ENCODE peak calls at places on chromosomes 2 and 18, in six cellular contexts. Q, G, T, H, A and M are unnamed samples.

GRCh38 chr18:57137847-57138246 is 9.0 kb upstream of the BOD1L2 start:
- DNase-seq in Q (no peak), G (no peak), T (no peak), H (no peak), A (no peak), M (no peak)

GRCh38 chr2:190407662-190408537 is at the start of gene MFSD6:
- DNase-seq in Q (peak; percentile 69), G (peak; percentile 88), T (peak; percentile 44), H (peak; percentile 62), A (peak; percentile 73), M (peak; percentile 53)

GRCh38 chr2:72579595-72580180 is 246.1 kb downstream of the EXOC6B start:
- DNase-seq in Q (no peak), G (peak; percentile 6), T (peak; percentile 72), H (no peak), A (no peak), M (peak; percentile 63)

GRCh38 chr18:28287146-28287545 is 110.2 kb upstream of the CDH2 start:
- DNase-seq in Q (no peak), G (no peak), T (no peak), H (no peak), A (no peak), M (no peak)

GRCh38 chr2:168814939-168815907 is 12.8 kb downstream of the NOSTRIN start:
- DNase-seq in Q (no peak), G (no peak), T (no peak), H (no peak), A (no peak), M (peak; percentile 56)

GRCh38 chr18:45556217-45556616 is 59.1 kb upstream of the SLC14A2 start:
- DNase-seq in Q (no peak), G (no peak), T (no peak), H (no peak), A (no peak), M (no peak)

GRCh38 chr2:33929467-33929866 is 330.4 kb upstream of the FAM98A start:
- DNase-seq in Q (no peak), G (no peak), T (no peak), H (no peak), A (no peak), M (peak; percentile 4)

GRCh38 chr2:240983996-240984498 is 14.4 kb upstream of the SNED1 start:
- DNase-seq in Q (no peak), G (no peak), T (no peak), H (no peak), A (no peak), M (no peak)

GRCh38 chr2:132522901-132523300 is 106.3 kb downstream of the GPR39 start:
- DNase-seq in Q (no peak), G (no peak), T (no peak), H (no peak), A (no peak), M (peak; percentile 52)

GRCh38 chr2:181683518-181684453 is 3.5 kb upstream of the NEUROD1 start:
- DNase-seq in Q (no peak), G (no peak), T (peak; percentile 81), H (no peak), A (no peak), M (peak; percentile 26)

GRCh38 chr2:48601349-48601748 is 16.3 kb upstream of the GTF2A1L start:
- DNase-seq in Q (no peak), G (no peak), T (peak; percentile 35), H (no peak), A (peak; percentile 24), M (peak; percentile 33)

GRCh38 chr2:26768759-26769500 is 4.8 kb downstream of the SLC35F6 start:
- DNase-seq in Q (no peak), G (no peak), T (peak; percentile 62), H (no peak), A (peak; percentile 26), M (peak; percentile 76)

GRCh38 chr2:20648831-20649230 is 2.1 kb downstream of the HS1BP3 start:
- DNase-seq in Q (no peak), G (no peak), T (no peak), H (no peak), A (no peak), M (no peak)

GRCh38 chr2:126650994-126651393 is 5.0 kb upstream of the GYPC start:
- DNase-seq in Q (no peak), G (no peak), T (no peak), H (no peak), A (no peak), M (no peak)

GRCh38 chr2:237731663-237732062 is 66.9 kb upstream of the RBM44 start:
- DNase-seq in Q (no peak), G (no peak), T (peak; percentile 93), H (no peak), A (no peak), M (peak; percentile 86)

GRCh38 chr2:101307950-101308431 is 510 bp downstream of the RNF149 start:
- DNase-seq in Q (no peak), G (peak; percentile 21), T (peak; percentile 47), H (no peak), A (no peak), M (peak; percentile 26)

GRCh38 chr2:239830718-239831271 is 194.3 kb downstream of the NDUFA10 start:
- DNase-seq in Q (no peak), G (no peak), T (no peak), H (no peak), A (no peak), M (no peak)

GRCh38 chr2:160063266-160063665 is 851 bp upstream of the PLA2R1 start:
- DNase-seq in Q (no peak), G (no peak), T (peak; percentile 21), H (no peak), A (no peak), M (peak; percentile 14)

GRCh38 chr2:158407031-158407430 is 49.5 kb downstream of the CCDC148 start:
- DNase-seq in Q (no peak), G (no peak), T (no peak), H (no peak), A (no peak), M (no peak)

GRCh38 chr2:237097911-237098702 is 12.4 kb downstream of the COPS8 start:
- DNase-seq in Q (no peak), G (no peak), T (peak; percentile 99), H (no peak), A (no peak), M (peak; percentile 87)